ENCODE peak calls at places on chromosomes 5 and 9, in six cellular contexts. W is C1 segment of cervical spinal cord; J is T47D; E is stimulated activated CD8-positive, alpha-beta memory T cell treated with anti-CD3 and anti-CD28 coated beads, Interleukin-15, amount 100 ng/mL, for 48 hours; C is AG09319; M is activated CD4-positive, alpha-beta memory T cell treated with anti-CD3 and anti-CD28 coated beads for 36 hours. F is an unnamed sample.

GRCh38 chr5:168782172-168782571 is 203.0 kb upstream of the PANK3 start:
- DNase-seq in M (no peak), W (no peak), E (no peak), J (peak; percentile 24), C (no peak), F (no peak)

GRCh38 chr5:2204366-2205184 is 321.9 kb upstream of the IRX4 start:
- DNase-seq in M (no peak), J (no peak), E (no peak), C (no peak), W (no peak), F (no peak)

GRCh38 chr9:113616116-113616515 is 152.6 kb downstream of the RGS3 start:
- DNase-seq in J (no peak), C (no peak), E (no peak), M (no peak), W (no peak), F (no peak)

GRCh38 chr9:33517373-33517772 is 6.7 kb upstream of the ANKRD18B start:
- DNase-seq in E (no peak), J (peak; percentile 52), M (no peak), W (no peak), C (no peak), F (no peak)

GRCh38 chr5:136992796-136993489 is 506.2 kb downstream of the SPOCK1 start:
- DNase-seq in M (no peak), E (no peak), W (no peak), J (no peak), C (no peak), F (no peak)

GRCh38 chr9:136326061-136326776 is 1.1 kb upstream of the GPSM1 start:
- DNase-seq in J (no peak), W (no peak), C (peak; percentile 87), M (no peak), E (no peak), F (no peak)

GRCh38 chr9:99177576-99178365 is 44.0 kb downstream of the ALG2 start:
- DNase-seq in J (no peak), E (no peak), W (no peak), C (no peak), M (no peak), F (no peak)

GRCh38 chr5:120910610-120911009 is 446.5 kb downstream of the PRR16 start:
- DNase-seq in J (no peak), W (no peak), M (no peak), C (no peak), E (no peak), F (no peak)

GRCh38 chr9:137310190-137311052 is 8.3 kb upstream of the NRARP start:
- DNase-seq in M (no peak), C (no peak), E (no peak), W (no peak), J (peak; percentile 90), F (no peak)

GRCh38 chr9:126564128-126564527 is 49.6 kb upstream of the LMX1B start:
- DNase-seq in E (no peak), M (no peak), J (no peak), C (no peak), W (no peak), F (no peak)

GRCh38 chr5:167770461-167770860 is 521.0 kb upstream of the WWC1 start:
- DNase-seq in E (no peak), C (peak; percentile 71), J (no peak), W (no peak), M (no peak), F (no peak)

GRCh38 chr5:141182248-141182647 is at the start of gene PCDHB16:
- DNase-seq in E (no peak), M (peak; percentile 17), J (peak; percentile 71), C (no peak), W (peak; percentile 3), F (peak; percentile 74)

GRCh38 chr9:13354733-13355132 is 75.2 kb upstream of the MPDZ start:
- DNase-seq in M (no peak), J (no peak), C (no peak), E (no peak), W (no peak), F (no peak)

GRCh38 chr9:7500521-7500920 is 299.1 kb downstream of the DMAC1 start:
- DNase-seq in E (no peak), J (no peak), M (no peak), C (no peak), W (no peak), F (no peak)

GRCh38 chr9:893843-894420 is 52.4 kb downstream of the DMRT1 start:
- DNase-seq in E (peak; percentile 44), J (peak; percentile 74), M (peak; percentile 80), C (peak; percentile 11), W (no peak), F (no peak)

GRCh38 chr9:107222020-107222522 is 61.0 kb upstream of the RAD23B start:
- DNase-seq in C (no peak), M (no peak), J (peak; percentile 78), W (no peak), E (no peak), F (no peak)

GRCh38 chr9:94269264-94269663 is 10.2 kb downstream of the ZNF169 start:
- DNase-seq in J (no peak), E (no peak), W (no peak), M (no peak), C (no peak), F (no peak)

GRCh38 chr9:134694714-134695113 is 53.1 kb downstream of the COL5A1 start:
- DNase-seq in E (no peak), W (no peak), C (no peak), M (no peak), J (no peak), F (peak; percentile 48)

GRCh38 chr5:163377982-163378381 is 59.4 kb upstream of the CCNG1 start:
- DNase-seq in M (no peak), W (no peak), C (no peak), J (no peak), E (no peak), F (no peak)

F was measured in sigmoid colon.